ENCODE peak calls at places on chromosomes 11 and 22, in ten cellular contexts. One of them, this sample, is unnamed.

GRCh38 chr22:50307891-50308596 is 598 bp upstream of the PLXNB2 start:
- DNase-seq in pancreas: no peak
- DNase-seq in hepatocyte: no peak
- DNase-seq in nucleus accumbens: no peak
- DNase-seq in AG10803: no peak
- DNase-seq in stimulated activated CD8-positive, alpha-beta memory T cell treated with anti-CD3 and anti-CD28 coated beads, Interleukin-7, amount 100 ng/mL, for 4 hours: no peak
- DNase-seq in AG09319: no peak
- DNase-seq in breast epithelium: no peak
- DNase-seq in activated CD4-positive, alpha-beta T cell treated with anti-CD3 and anti-CD28 coated beads, Interleukin-2, amount 50 U/mL, for 48 hours: no peak
- DNase-seq in stimulated activated naive CD8-positive, alpha-beta T cell treated with anti-CD3 and anti-CD28 coated beads, Interleukin-15, Interleukin-2, amounts not matched to agents 100 U/mL and 50 U/mL, for 24 hours: no peak
- DNase-seq in this sample: no peak

GRCh38 chr11:34650528-34650927 is 29.6 kb downstream of the EHF start:
- DNase-seq in breast epithelium: no peak
- DNase-seq in stimulated activated CD8-positive, alpha-beta memory T cell treated with anti-CD3 and anti-CD28 coated beads, Interleukin-7, amount 100 ng/mL, for 4 hours: peak
- DNase-seq in stimulated activated naive CD8-positive, alpha-beta T cell treated with anti-CD3 and anti-CD28 coated beads, Interleukin-15, Interleukin-2, amounts not matched to agents 100 U/mL and 50 U/mL, for 24 hours: peak
- DNase-seq in pancreas: no peak
- DNase-seq in hepatocyte: no peak
- DNase-seq in nucleus accumbens: no peak
- DNase-seq in AG09319: no peak
- DNase-seq in activated CD4-positive, alpha-beta T cell treated with anti-CD3 and anti-CD28 coated beads, Interleukin-2, amount 50 U/mL, for 48 hours: peak
- DNase-seq in AG10803: no peak
- DNase-seq in this sample: no peak

GRCh38 chr11:122863704-122864326 is 18.7 kb upstream of the JHY start:
- DNase-seq in activated CD4-positive, alpha-beta T cell treated with anti-CD3 and anti-CD28 coated beads, Interleukin-2, amount 50 U/mL, for 48 hours: peak
- DNase-seq in stimulated activated CD8-positive, alpha-beta memory T cell treated with anti-CD3 and anti-CD28 coated beads, Interleukin-7, amount 100 ng/mL, for 4 hours: no peak
- DNase-seq in pancreas: no peak
- DNase-seq in AG09319: no peak
- DNase-seq in hepatocyte: peak
- DNase-seq in nucleus accumbens: peak
- DNase-seq in AG10803: peak
- DNase-seq in breast epithelium: no peak
- DNase-seq in stimulated activated naive CD8-positive, alpha-beta T cell treated with anti-CD3 and anti-CD28 coated beads, Interleukin-15, Interleukin-2, amounts not matched to agents 100 U/mL and 50 U/mL, for 24 hours: peak
- DNase-seq in this sample: no peak

GRCh38 chr11:118142809-118143208 is 9.8 kb downstream of the SCN4B start:
- DNase-seq in stimulated activated CD8-positive, alpha-beta memory T cell treated with anti-CD3 and anti-CD28 coated beads, Interleukin-7, amount 100 ng/mL, for 4 hours: no peak
- DNase-seq in hepatocyte: peak
- DNase-seq in pancreas: no peak
- DNase-seq in AG10803: no peak
- DNase-seq in nucleus accumbens: no peak
- DNase-seq in stimulated activated naive CD8-positive, alpha-beta T cell treated with anti-CD3 and anti-CD28 coated beads, Interleukin-15, Interleukin-2, amounts not matched to agents 100 U/mL and 50 U/mL, for 24 hours: no peak
- DNase-seq in breast epithelium: no peak
- DNase-seq in activated CD4-positive, alpha-beta T cell treated with anti-CD3 and anti-CD28 coated beads, Interleukin-2, amount 50 U/mL, for 48 hours: no peak
- DNase-seq in AG09319: no peak
- DNase-seq in this sample: no peak

GRCh38 chr22:23243006-23243573 is 62.8 kb downstream of the BCR start:
- DNase-seq in stimulated activated CD8-positive, alpha-beta memory T cell treated with anti-CD3 and anti-CD28 coated beads, Interleukin-7, amount 100 ng/mL, for 4 hours: peak
- DNase-seq in breast epithelium: no peak
- DNase-seq in AG10803: no peak
- DNase-seq in nucleus accumbens: no peak
- DNase-seq in hepatocyte: peak
- DNase-seq in pancreas: no peak
- DNase-seq in AG09319: no peak
- DNase-seq in activated CD4-positive, alpha-beta T cell treated with anti-CD3 and anti-CD28 coated beads, Interleukin-2, amount 50 U/mL, for 48 hours: peak
- DNase-seq in stimulated activated naive CD8-positive, alpha-beta T cell treated with anti-CD3 and anti-CD28 coated beads, Interleukin-15, Interleukin-2, amounts not matched to agents 100 U/mL and 50 U/mL, for 24 hours: peak
- DNase-seq in this sample: no peak

GRCh38 chr11:130215531-130216220 is 56.1 kb downstream of the ST14 start:
- DNase-seq in AG09319: no peak
- DNase-seq in nucleus accumbens: no peak
- DNase-seq in pancreas: peak
- DNase-seq in activated CD4-positive, alpha-beta T cell treated with anti-CD3 and anti-CD28 coated beads, Interleukin-2, amount 50 U/mL, for 48 hours: no peak
- DNase-seq in hepatocyte: no peak
- DNase-seq in AG10803: no peak
- DNase-seq in stimulated activated naive CD8-positive, alpha-beta T cell treated with anti-CD3 and anti-CD28 coated beads, Interleukin-15, Interleukin-2, amounts not matched to agents 100 U/mL and 50 U/mL, for 24 hours: no peak
- DNase-seq in stimulated activated CD8-positive, alpha-beta memory T cell treated with anti-CD3 and anti-CD28 coated beads, Interleukin-7, amount 100 ng/mL, for 4 hours: no peak
- DNase-seq in breast epithelium: no peak
- DNase-seq in this sample: no peak

GRCh38 chr11:6576471-6577373 is 26.7 kb downstream of the RRP8 start:
- DNase-seq in stimulated activated naive CD8-positive, alpha-beta T cell treated with anti-CD3 and anti-CD28 coated beads, Interleukin-15, Interleukin-2, amounts not matched to agents 100 U/mL and 50 U/mL, for 24 hours: no peak
- DNase-seq in AG09319: peak
- DNase-seq in nucleus accumbens: peak
- DNase-seq in activated CD4-positive, alpha-beta T cell treated with anti-CD3 and anti-CD28 coated beads, Interleukin-2, amount 50 U/mL, for 48 hours: no peak
- DNase-seq in breast epithelium: no peak
- DNase-seq in pancreas: no peak
- DNase-seq in AG10803: peak
- DNase-seq in stimulated activated CD8-positive, alpha-beta memory T cell treated with anti-CD3 and anti-CD28 coated beads, Interleukin-7, amount 100 ng/mL, for 4 hours: no peak
- DNase-seq in hepatocyte: peak
- DNase-seq in this sample: peak

GRCh38 chr22:30344447-30345200 is 12.1 kb downstream of the SF3A1 start:
- DNase-seq in pancreas: no peak
- DNase-seq in activated CD4-positive, alpha-beta T cell treated with anti-CD3 and anti-CD28 coated beads, Interleukin-2, amount 50 U/mL, for 48 hours: peak
- DNase-seq in stimulated activated naive CD8-positive, alpha-beta T cell treated with anti-CD3 and anti-CD28 coated beads, Interleukin-15, Interleukin-2, amounts not matched to agents 100 U/mL and 50 U/mL, for 24 hours: no peak
- DNase-seq in AG10803: no peak
- DNase-seq in breast epithelium: no peak
- DNase-seq in stimulated activated CD8-positive, alpha-beta memory T cell treated with anti-CD3 and anti-CD28 coated beads, Interleukin-7, amount 100 ng/mL, for 4 hours: no peak
- DNase-seq in hepatocyte: no peak
- DNase-seq in nucleus accumbens: no peak
- DNase-seq in AG09319: no peak
- DNase-seq in this sample: no peak

GRCh38 chr11:76263657-76264056 is 57.4 kb upstream of the WNT11 start:
- DNase-seq in stimulated activated CD8-positive, alpha-beta memory T cell treated with anti-CD3 and anti-CD28 coated beads, Interleukin-7, amount 100 ng/mL, for 4 hours: no peak
- DNase-seq in AG09319: no peak
- DNase-seq in nucleus accumbens: peak
- DNase-seq in hepatocyte: no peak
- DNase-seq in breast epithelium: no peak
- DNase-seq in AG10803: no peak
- DNase-seq in stimulated activated naive CD8-positive, alpha-beta T cell treated with anti-CD3 and anti-CD28 coated beads, Interleukin-15, Interleukin-2, amounts not matched to agents 100 U/mL and 50 U/mL, for 24 hours: no peak
- DNase-seq in activated CD4-positive, alpha-beta T cell treated with anti-CD3 and anti-CD28 coated beads, Interleukin-2, amount 50 U/mL, for 48 hours: no peak
- DNase-seq in pancreas: no peak
- DNase-seq in this sample: peak

GRCh38 chr22:36385491-36386350 is 2.0 kb downstream of the MYH9 start:
- DNase-seq in AG10803: peak
- DNase-seq in breast epithelium: peak
- DNase-seq in AG09319: no peak
- DNase-seq in pancreas: peak
- DNase-seq in stimulated activated naive CD8-positive, alpha-beta T cell treated with anti-CD3 and anti-CD28 coated beads, Interleukin-15, Interleukin-2, amounts not matched to agents 100 U/mL and 50 U/mL, for 24 hours: peak
- DNase-seq in nucleus accumbens: no peak
- DNase-seq in activated CD4-positive, alpha-beta T cell treated with anti-CD3 and anti-CD28 coated beads, Interleukin-2, amount 50 U/mL, for 48 hours: peak
- DNase-seq in hepatocyte: peak
- DNase-seq in stimulated activated CD8-positive, alpha-beta memory T cell treated with anti-CD3 and anti-CD28 coated beads, Interleukin-7, amount 100 ng/mL, for 4 hours: peak
- DNase-seq in this sample: no peak

GRCh38 chr11:3035333-3035732 is 21.9 kb downstream of the CARS1 start:
- DNase-seq in nucleus accumbens: no peak
- DNase-seq in pancreas: no peak
- DNase-seq in AG10803: no peak
- DNase-seq in stimulated activated naive CD8-positive, alpha-beta T cell treated with anti-CD3 and anti-CD28 coated beads, Interleukin-15, Interleukin-2, amounts not matched to agents 100 U/mL and 50 U/mL, for 24 hours: no peak
- DNase-seq in breast epithelium: no peak
- DNase-seq in AG09319: no peak
- DNase-seq in hepatocyte: no peak
- DNase-seq in stimulated activated CD8-positive, alpha-beta memory T cell treated with anti-CD3 and anti-CD28 coated beads, Interleukin-7, amount 100 ng/mL, for 4 hours: no peak
- DNase-seq in activated CD4-positive, alpha-beta T cell treated with anti-CD3 and anti-CD28 coated beads, Interleukin-2, amount 50 U/mL, for 48 hours: no peak
- DNase-seq in this sample: no peak

GRCh38 chr11:22432331-22433065 is 94.3 kb downstream of the SLC17A6 start:
- DNase-seq in activated CD4-positive, alpha-beta T cell treated with anti-CD3 and anti-CD28 coated beads, Interleukin-2, amount 50 U/mL, for 48 hours: no peak
- DNase-seq in AG10803: peak
- DNase-seq in breast epithelium: peak
- DNase-seq in stimulated activated CD8-positive, alpha-beta memory T cell treated with anti-CD3 and anti-CD28 coated beads, Interleukin-7, amount 100 ng/mL, for 4 hours: no peak
- DNase-seq in nucleus accumbens: peak
- DNase-seq in AG09319: no peak
- DNase-seq in stimulated activated naive CD8-positive, alpha-beta T cell treated with anti-CD3 and anti-CD28 coated beads, Interleukin-15, Interleukin-2, amounts not matched to agents 100 U/mL and 50 U/mL, for 24 hours: peak
- DNase-seq in hepatocyte: no peak
- DNase-seq in pancreas: peak
- DNase-seq in this sample: no peak

GRCh38 chr11:48024635-48025071 is 44.3 kb downstream of the PTPRJ start:
- DNase-seq in activated CD4-positive, alpha-beta T cell treated with anti-CD3 and anti-CD28 coated beads, Interleukin-2, amount 50 U/mL, for 48 hours: no peak
- DNase-seq in nucleus accumbens: no peak
- DNase-seq in hepatocyte: no peak
- DNase-seq in AG10803: no peak
- DNase-seq in pancreas: peak
- DNase-seq in breast epithelium: no peak
- DNase-seq in stimulated activated naive CD8-positive, alpha-beta T cell treated with anti-CD3 and anti-CD28 coated beads, Interleukin-15, Interleukin-2, amounts not matched to agents 100 U/mL and 50 U/mL, for 24 hours: no peak
- DNase-seq in stimulated activated CD8-positive, alpha-beta memory T cell treated with anti-CD3 and anti-CD28 coated beads, Interleukin-7, amount 100 ng/mL, for 4 hours: no peak
- DNase-seq in AG09319: no peak
- DNase-seq in this sample: no peak

GRCh38 chr11:20621679-20622078 is 22.3 kb downstream of the SLC6A5 start:
- DNase-seq in pancreas: no peak
- DNase-seq in stimulated activated naive CD8-positive, alpha-beta T cell treated with anti-CD3 and anti-CD28 coated beads, Interleukin-15, Interleukin-2, amounts not matched to agents 100 U/mL and 50 U/mL, for 24 hours: no peak
- DNase-seq in activated CD4-positive, alpha-beta T cell treated with anti-CD3 and anti-CD28 coated beads, Interleukin-2, amount 50 U/mL, for 48 hours: no peak
- DNase-seq in breast epithelium: no peak
- DNase-seq in nucleus accumbens: no peak
- DNase-seq in stimulated activated CD8-positive, alpha-beta memory T cell treated with anti-CD3 and anti-CD28 coated beads, Interleukin-7, amount 100 ng/mL, for 4 hours: no peak
- DNase-seq in AG10803: no peak
- DNase-seq in hepatocyte: no peak
- DNase-seq in AG09319: no peak
- DNase-seq in this sample: no peak

GRCh38 chr11:1194977-1195689 is 27.7 kb upstream of the MUC5B start:
- DNase-seq in activated CD4-positive, alpha-beta T cell treated with anti-CD3 and anti-CD28 coated beads, Interleukin-2, amount 50 U/mL, for 48 hours: no peak
- DNase-seq in hepatocyte: no peak
- DNase-seq in stimulated activated CD8-positive, alpha-beta memory T cell treated with anti-CD3 and anti-CD28 coated beads, Interleukin-7, amount 100 ng/mL, for 4 hours: no peak
- DNase-seq in nucleus accumbens: no peak
- DNase-seq in stimulated activated naive CD8-positive, alpha-beta T cell treated with anti-CD3 and anti-CD28 coated beads, Interleukin-15, Interleukin-2, amounts not matched to agents 100 U/mL and 50 U/mL, for 24 hours: no peak
- DNase-seq in breast epithelium: peak
- DNase-seq in AG09319: no peak
- DNase-seq in pancreas: peak
- DNase-seq in AG10803: no peak
- DNase-seq in this sample: no peak

GRCh38 chr11:47550288-47551052 is 2.5 kb downstream of the CELF1 start:
- DNase-seq in activated CD4-positive, alpha-beta T cell treated with anti-CD3 and anti-CD28 coated beads, Interleukin-2, amount 50 U/mL, for 48 hours: no peak
- DNase-seq in AG09319: no peak
- DNase-seq in nucleus accumbens: no peak
- DNase-seq in stimulated activated CD8-positive, alpha-beta memory T cell treated with anti-CD3 and anti-CD28 coated beads, Interleukin-7, amount 100 ng/mL, for 4 hours: no peak
- DNase-seq in stimulated activated naive CD8-positive, alpha-beta T cell treated with anti-CD3 and anti-CD28 coated beads, Interleukin-15, Interleukin-2, amounts not matched to agents 100 U/mL and 50 U/mL, for 24 hours: no peak
- DNase-seq in breast epithelium: no peak
- DNase-seq in AG10803: peak
- DNase-seq in pancreas: no peak
- DNase-seq in hepatocyte: no peak
- DNase-seq in this sample: no peak

GRCh38 chr11:1557168-1557884 is 14.7 kb downstream of the DUSP8 start:
- DNase-seq in AG09319: no peak
- DNase-seq in nucleus accumbens: no peak
- DNase-seq in stimulated activated CD8-positive, alpha-beta memory T cell treated with anti-CD3 and anti-CD28 coated beads, Interleukin-7, amount 100 ng/mL, for 4 hours: no peak
- DNase-seq in hepatocyte: no peak
- DNase-seq in breast epithelium: no peak
- DNase-seq in pancreas: peak
- DNase-seq in activated CD4-positive, alpha-beta T cell treated with anti-CD3 and anti-CD28 coated beads, Interleukin-2, amount 50 U/mL, for 48 hours: no peak
- DNase-seq in stimulated activated naive CD8-positive, alpha-beta T cell treated with anti-CD3 and anti-CD28 coated beads, Interleukin-15, Interleukin-2, amounts not matched to agents 100 U/mL and 50 U/mL, for 24 hours: no peak
- DNase-seq in AG10803: no peak
- DNase-seq in this sample: no peak

GRCh38 chr11:69443968-69444364 is 37.5 kb upstream of the LINC01488 start:
- DNase-seq in stimulated activated CD8-positive, alpha-beta memory T cell treated with anti-CD3 and anti-CD28 coated beads, Interleukin-7, amount 100 ng/mL, for 4 hours: no peak
- DNase-seq in nucleus accumbens: no peak
- DNase-seq in hepatocyte: no peak
- DNase-seq in AG10803: peak
- DNase-seq in AG09319: no peak
- DNase-seq in pancreas: peak
- DNase-seq in breast epithelium: no peak
- DNase-seq in stimulated activated naive CD8-positive, alpha-beta T cell treated with anti-CD3 and anti-CD28 coated beads, Interleukin-15, Interleukin-2, amounts not matched to agents 100 U/mL and 50 U/mL, for 24 hours: no peak
- DNase-seq in activated CD4-positive, alpha-beta T cell treated with anti-CD3 and anti-CD28 coated beads, Interleukin-2, amount 50 U/mL, for 48 hours: no peak
- DNase-seq in this sample: no peak

GRCh38 chr11:20125927-20126326 is 34.3 kb downstream of the DBX1 start:
- DNase-seq in stimulated activated naive CD8-positive, alpha-beta T cell treated with anti-CD3 and anti-CD28 coated beads, Interleukin-15, Interleukin-2, amounts not matched to agents 100 U/mL and 50 U/mL, for 24 hours: no peak
- DNase-seq in hepatocyte: no peak
- DNase-seq in AG10803: peak
- DNase-seq in activated CD4-positive, alpha-beta T cell treated with anti-CD3 and anti-CD28 coated beads, Interleukin-2, amount 50 U/mL, for 48 hours: no peak
- DNase-seq in AG09319: no peak
- DNase-seq in nucleus accumbens: no peak
- DNase-seq in stimulated activated CD8-positive, alpha-beta memory T cell treated with anti-CD3 and anti-CD28 coated beads, Interleukin-7, amount 100 ng/mL, for 4 hours: no peak
- DNase-seq in pancreas: no peak
- DNase-seq in breast epithelium: no peak
- DNase-seq in this sample: no peak

GRCh38 chr22:50739279-50739691 is 1.3 kb downstream of the ACR start:
- DNase-seq in activated CD4-positive, alpha-beta T cell treated with anti-CD3 and anti-CD28 coated beads, Interleukin-2, amount 50 U/mL, for 48 hours: no peak
- DNase-seq in breast epithelium: no peak
- DNase-seq in nucleus accumbens: no peak
- DNase-seq in AG10803: no peak
- DNase-seq in hepatocyte: no peak
- DNase-seq in pancreas: peak
- DNase-seq in stimulated activated naive CD8-positive, alpha-beta T cell treated with anti-CD3 and anti-CD28 coated beads, Interleukin-15, Interleukin-2, amounts not matched to agents 100 U/mL and 50 U/mL, for 24 hours: no peak
- DNase-seq in AG09319: no peak
- DNase-seq in stimulated activated CD8-positive, alpha-beta memory T cell treated with anti-CD3 and anti-CD28 coated beads, Interleukin-7, amount 100 ng/mL, for 4 hours: no peak
- DNase-seq in this sample: no peak

GRCh38 chr11:110490886-110491285 is 61.1 kb downstream of the FDX1 start:
- DNase-seq in pancreas: no peak
- DNase-seq in activated CD4-positive, alpha-beta T cell treated with anti-CD3 and anti-CD28 coated beads, Interleukin-2, amount 50 U/mL, for 48 hours: no peak
- DNase-seq in AG09319: no peak
- DNase-seq in AG10803: peak
- DNase-seq in nucleus accumbens: no peak
- DNase-seq in breast epithelium: no peak
- DNase-seq in stimulated activated naive CD8-positive, alpha-beta T cell treated with anti-CD3 and anti-CD28 coated beads, Interleukin-15, Interleukin-2, amounts not matched to agents 100 U/mL and 50 U/mL, for 24 hours: no peak
- DNase-seq in stimulated activated CD8-positive, alpha-beta memory T cell treated with anti-CD3 and anti-CD28 coated beads, Interleukin-7, amount 100 ng/mL, for 4 hours: no peak
- DNase-seq in hepatocyte: no peak
- DNase-seq in this sample: no peak

GRCh38 chr11:86769219-86769618 is 31.1 kb upstream of the PRSS23 start:
- DNase-seq in AG10803: no peak
- DNase-seq in hepatocyte: no peak
- DNase-seq in nucleus accumbens: no peak
- DNase-seq in AG09319: no peak
- DNase-seq in stimulated activated naive CD8-positive, alpha-beta T cell treated with anti-CD3 and anti-CD28 coated beads, Interleukin-15, Interleukin-2, amounts not matched to agents 100 U/mL and 50 U/mL, for 24 hours: no peak
- DNase-seq in stimulated activated CD8-positive, alpha-beta memory T cell treated with anti-CD3 and anti-CD28 coated beads, Interleukin-7, amount 100 ng/mL, for 4 hours: no peak
- DNase-seq in breast epithelium: no peak
- DNase-seq in activated CD4-positive, alpha-beta T cell treated with anti-CD3 and anti-CD28 coated beads, Interleukin-2, amount 50 U/mL, for 48 hours: no peak
- DNase-seq in pancreas: no peak
- DNase-seq in this sample: no peak

GRCh38 chr11:72225411-72225951 is 914 bp downstream of the INPPL1 start:
- DNase-seq in AG09319: no peak
- DNase-seq in nucleus accumbens: no peak
- DNase-seq in hepatocyte: peak
- DNase-seq in AG10803: no peak
- DNase-seq in breast epithelium: no peak
- DNase-seq in activated CD4-positive, alpha-beta T cell treated with anti-CD3 and anti-CD28 coated beads, Interleukin-2, amount 50 U/mL, for 48 hours: peak
- DNase-seq in pancreas: no peak
- DNase-seq in stimulated activated CD8-positive, alpha-beta memory T cell treated with anti-CD3 and anti-CD28 coated beads, Interleukin-7, amount 100 ng/mL, for 4 hours: peak
- DNase-seq in stimulated activated naive CD8-positive, alpha-beta T cell treated with anti-CD3 and anti-CD28 coated beads, Interleukin-15, Interleukin-2, amounts not matched to agents 100 U/mL and 50 U/mL, for 24 hours: peak
- DNase-seq in this sample: no peak

GRCh38 chr11:110389946-110390345 is 39.8 kb upstream of the FDX1 start:
- DNase-seq in AG10803: no peak
- DNase-seq in pancreas: no peak
- DNase-seq in activated CD4-positive, alpha-beta T cell treated with anti-CD3 and anti-CD28 coated beads, Interleukin-2, amount 50 U/mL, for 48 hours: no peak
- DNase-seq in stimulated activated naive CD8-positive, alpha-beta T cell treated with anti-CD3 and anti-CD28 coated beads, Interleukin-15, Interleukin-2, amounts not matched to agents 100 U/mL and 50 U/mL, for 24 hours: no peak
- DNase-seq in AG09319: no peak
- DNase-seq in hepatocyte: no peak
- DNase-seq in nucleus accumbens: no peak
- DNase-seq in breast epithelium: no peak
- DNase-seq in stimulated activated CD8-positive, alpha-beta memory T cell treated with anti-CD3 and anti-CD28 coated beads, Interleukin-7, amount 100 ng/mL, for 4 hours: no peak
- DNase-seq in this sample: no peak

GRCh38 chr11:933002-933820 is 7.5 kb downstream of the AP2A2 start:
- DNase-seq in nucleus accumbens: no peak
- DNase-seq in stimulated activated naive CD8-positive, alpha-beta T cell treated with anti-CD3 and anti-CD28 coated beads, Interleukin-15, Interleukin-2, amounts not matched to agents 100 U/mL and 50 U/mL, for 24 hours: no peak
- DNase-seq in AG10803: peak
- DNase-seq in breast epithelium: no peak
- DNase-seq in activated CD4-positive, alpha-beta T cell treated with anti-CD3 and anti-CD28 coated beads, Interleukin-2, amount 50 U/mL, for 48 hours: no peak
- DNase-seq in hepatocyte: no peak
- DNase-seq in AG09319: no peak
- DNase-seq in stimulated activated CD8-positive, alpha-beta memory T cell treated with anti-CD3 and anti-CD28 coated beads, Interleukin-7, amount 100 ng/mL, for 4 hours: no peak
- DNase-seq in pancreas: no peak
- DNase-seq in this sample: no peak

GRCh38 chr22:49660794-49661781 is 166.6 kb downstream of the BRD1 start:
- DNase-seq in AG09319: no peak
- DNase-seq in stimulated activated naive CD8-positive, alpha-beta T cell treated with anti-CD3 and anti-CD28 coated beads, Interleukin-15, Interleukin-2, amounts not matched to agents 100 U/mL and 50 U/mL, for 24 hours: peak
- DNase-seq in stimulated activated CD8-positive, alpha-beta memory T cell treated with anti-CD3 and anti-CD28 coated beads, Interleukin-7, amount 100 ng/mL, for 4 hours: no peak
- DNase-seq in hepatocyte: no peak
- DNase-seq in activated CD4-positive, alpha-beta T cell treated with anti-CD3 and anti-CD28 coated beads, Interleukin-2, amount 50 U/mL, for 48 hours: no peak
- DNase-seq in nucleus accumbens: no peak
- DNase-seq in pancreas: peak
- DNase-seq in AG10803: no peak
- DNase-seq in breast epithelium: peak
- DNase-seq in this sample: no peak

GRCh38 chr11:90912631-90913030 is 689.8 kb upstream of the CHORDC1 start:
- DNase-seq in stimulated activated naive CD8-positive, alpha-beta T cell treated with anti-CD3 and anti-CD28 coated beads, Interleukin-15, Interleukin-2, amounts not matched to agents 100 U/mL and 50 U/mL, for 24 hours: no peak
- DNase-seq in hepatocyte: no peak
- DNase-seq in AG09319: no peak
- DNase-seq in stimulated activated CD8-positive, alpha-beta memory T cell treated with anti-CD3 and anti-CD28 coated beads, Interleukin-7, amount 100 ng/mL, for 4 hours: no peak
- DNase-seq in breast epithelium: no peak
- DNase-seq in activated CD4-positive, alpha-beta T cell treated with anti-CD3 and anti-CD28 coated beads, Interleukin-2, amount 50 U/mL, for 48 hours: no peak
- DNase-seq in pancreas: no peak
- DNase-seq in AG10803: no peak
- DNase-seq in nucleus accumbens: no peak
- DNase-seq in this sample: no peak

GRCh38 chr11:27013741-27014415 is 20.0 kb downstream of the FIBIN start:
- DNase-seq in nucleus accumbens: no peak
- DNase-seq in stimulated activated naive CD8-positive, alpha-beta T cell treated with anti-CD3 and anti-CD28 coated beads, Interleukin-15, Interleukin-2, amounts not matched to agents 100 U/mL and 50 U/mL, for 24 hours: no peak
- DNase-seq in breast epithelium: no peak
- DNase-seq in pancreas: no peak
- DNase-seq in hepatocyte: peak
- DNase-seq in stimulated activated CD8-positive, alpha-beta memory T cell treated with anti-CD3 and anti-CD28 coated beads, Interleukin-7, amount 100 ng/mL, for 4 hours: no peak
- DNase-seq in AG10803: peak
- DNase-seq in AG09319: no peak
- DNase-seq in activated CD4-positive, alpha-beta T cell treated with anti-CD3 and anti-CD28 coated beads, Interleukin-2, amount 50 U/mL, for 48 hours: no peak
- DNase-seq in this sample: no peak